ENCODE peak calls at places on chromosomes 5 and 9, in four cellular contexts. One of them, this sample, is unnamed.
A peak's percentile ranks its signal among the peaks of the same experiment; 100 is the strongest.

GRCh38 chr9:107147134-107147533 is 135.9 kb upstream of the RAD23B start:
- DNase-seq in K562: no peak
- DNase-seq in HepG2: no peak
- DNase-seq in GM12878: no peak
- DNase-seq in this sample: no peak

GRCh38 chr9:127904518-127904887 is 5.1 kb upstream of the ST6GALNAC6 start:
- DNase-seq in GM12878: no peak
- DNase-seq in K562: no peak
- DNase-seq in HepG2: peak; percentile 60
- DNase-seq in this sample: no peak

GRCh38 chr9:14349141-14349817 is 35.3 kb upstream of the NFIB start:
- DNase-seq in K562: no peak
- DNase-seq in GM12878: no peak
- DNase-seq in HepG2: no peak
- DNase-seq in this sample: no peak

GRCh38 chr5:142323480-142324376 is 1.1 kb downstream of the SPRY4 start:
- DNase-seq in GM12878: no peak
- DNase-seq in HepG2: no peak
- DNase-seq in K562: peak; percentile 46
- DNase-seq in this sample: peak; percentile 15

GRCh38 chr5:120539471-120539870 is 75.4 kb downstream of the PRR16 start:
- DNase-seq in HepG2: no peak
- DNase-seq in K562: no peak
- DNase-seq in GM12878: no peak
- DNase-seq in this sample: no peak

GRCh38 chr5:139120521-139120920 is 77.6 kb downstream of the SIL1 start:
- DNase-seq in K562: no peak
- DNase-seq in HepG2: no peak
- DNase-seq in GM12878: no peak
- DNase-seq in this sample: no peak

GRCh38 chr9:23701291-23701690 is 124.7 kb downstream of the ELAVL2 start:
- DNase-seq in GM12878: no peak
- DNase-seq in K562: no peak
- DNase-seq in HepG2: no peak
- DNase-seq in this sample: no peak

GRCh38 chr5:96714450-96714849 is 52.3 kb downstream of the CAST start:
- DNase-seq in HepG2: no peak
- DNase-seq in GM12878: no peak
- DNase-seq in K562: no peak
- DNase-seq in this sample: no peak

GRCh38 chr5:160064441-160064840 is 54.8 kb downstream of the PWWP2A start:
- DNase-seq in K562: peak; percentile 32
- DNase-seq in GM12878: no peak
- DNase-seq in HepG2: no peak
- DNase-seq in this sample: no peak

GRCh38 chr5:157312492-157312891 is 46.6 kb downstream of the CYFIP2 start:
- DNase-seq in HepG2: peak; percentile 62
- DNase-seq in K562: peak; percentile 60
- DNase-seq in GM12878: peak; percentile 59
- DNase-seq in this sample: peak; percentile 87

GRCh38 chr5:170235881-170236864 is 3.4 kb downstream of the C5orf58 start:
- DNase-seq in K562: no peak
- DNase-seq in HepG2: no peak
- DNase-seq in GM12878: no peak
- DNase-seq in this sample: no peak

GRCh38 chr5:124263172-124263571 is 483.3 kb downstream of the ZNF608 start:
- DNase-seq in K562: no peak
- DNase-seq in GM12878: no peak
- DNase-seq in HepG2: no peak
- DNase-seq in this sample: no peak

GRCh38 chr5:158676642-158677489 is 422.9 kb downstream of the EBF1 start:
- DNase-seq in GM12878: no peak
- DNase-seq in HepG2: no peak
- DNase-seq in K562: peak; percentile 7
- DNase-seq in this sample: no peak

GRCh38 chr5:140108093-140109049 is 5.5 kb upstream of the PURA start:
- DNase-seq in K562: peak; percentile 54
- DNase-seq in HepG2: no peak
- DNase-seq in GM12878: no peak
- DNase-seq in this sample: no peak

GRCh38 chr5:2750026-2750757 is 1.3 kb downstream of the IRX2 start:
- DNase-seq in GM12878: no peak
- DNase-seq in K562: no peak
- DNase-seq in HepG2: no peak
- DNase-seq in this sample: no peak

GRCh38 chr9:21684831-21685362 is 117.5 kb upstream of the MTAP start:
- DNase-seq in GM12878: no peak
- DNase-seq in HepG2: peak; percentile 57
- DNase-seq in K562: no peak
- DNase-seq in this sample: peak; percentile 90
- TF ChIP-seq CHD4 in GM12878: no peak
- TF ChIP-seq CHD4 in HepG2: no peak
- TF ChIP-seq CHD4 in K562: no peak
- TF ChIP-seq CHD4 in this sample: no peak

GRCh38 chr5:56253924-56254323 is 20.8 kb upstream of the ANKRD55 start:
- DNase-seq in K562: peak; percentile 42
- DNase-seq in GM12878: no peak
- DNase-seq in HepG2: no peak
- DNase-seq in this sample: no peak

GRCh38 chr5:56255521-56255920 is 22.4 kb upstream of the ANKRD55 start:
- DNase-seq in HepG2: no peak
- DNase-seq in K562: no peak
- DNase-seq in GM12878: no peak
- DNase-seq in this sample: no peak

GRCh38 chr5:56262269-56262668 is 29.1 kb upstream of the ANKRD55 start:
- DNase-seq in HepG2: no peak
- DNase-seq in K562: no peak
- DNase-seq in GM12878: no peak
- DNase-seq in this sample: no peak

GRCh38 chr5:56257010-56257409 is 23.9 kb upstream of the ANKRD55 start:
- DNase-seq in K562: no peak
- DNase-seq in HepG2: no peak
- DNase-seq in GM12878: no peak
- DNase-seq in this sample: no peak

DNA sequence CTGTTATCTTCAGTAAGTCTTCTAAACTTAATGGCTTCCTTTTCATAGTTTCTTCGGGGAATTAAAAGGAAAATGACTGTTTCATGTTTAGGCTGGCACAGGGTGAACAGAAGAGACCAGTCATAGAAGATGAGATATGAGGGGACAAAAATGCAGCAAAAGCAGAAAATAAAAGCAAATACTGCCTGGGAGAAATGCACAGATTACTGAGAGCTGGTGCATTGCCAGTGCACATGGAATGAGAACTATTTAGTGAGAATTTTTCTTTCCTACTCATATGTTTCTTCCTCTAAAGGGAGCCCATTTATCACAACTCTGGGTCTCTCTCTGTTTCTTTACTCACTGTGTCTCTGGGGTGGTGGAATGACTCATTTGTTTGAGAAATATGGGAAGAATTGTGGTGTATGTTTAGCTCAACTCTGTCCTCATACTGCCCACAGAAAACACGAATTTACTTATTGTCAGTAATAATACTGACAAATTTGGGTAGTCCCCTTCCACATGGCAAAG is 25.9 kb upstream of the ANKRD55 start:
- DNase-seq in HepG2: peak; percentile 63
- DNase-seq in K562: no peak
- DNase-seq in GM12878: peak; percentile 55
- DNase-seq in this sample: no peak
- TF ChIP-seq MYC in HepG2: no peak
- TF ChIP-seq MYC in K562: no peak
- TF ChIP-seq MYC in GM12878: no peak
- TF ChIP-seq MYC in this sample: no peak

GRCh38 chr9:135067091-135067710 is 20.3 kb upstream of the OLFM1 start:
- DNase-seq in GM12878: no peak
- DNase-seq in HepG2: no peak
- DNase-seq in K562: no peak
- DNase-seq in this sample: no peak
- TF ChIP-seq CHD4 in GM12878: no peak
- TF ChIP-seq CHD4 in HepG2: no peak
- TF ChIP-seq CHD4 in K562: no peak
- TF ChIP-seq CHD4 in this sample: no peak

GRCh38 chr5:55320571-55320970 is 12.8 kb downstream of the MTREX start:
- DNase-seq in K562: no peak
- DNase-seq in GM12878: no peak
- DNase-seq in HepG2: no peak
- DNase-seq in this sample: no peak

GRCh38 chr5:55316842-55317241 is 9.1 kb downstream of the MTREX start:
- DNase-seq in K562: no peak
- DNase-seq in HepG2: no peak
- DNase-seq in GM12878: no peak
- DNase-seq in this sample: no peak

GRCh38 chr5:55316289-55316688 is 8.5 kb downstream of the MTREX start:
- DNase-seq in K562: no peak
- DNase-seq in GM12878: no peak
- DNase-seq in HepG2: no peak
- DNase-seq in this sample: no peak

GRCh38 chr5:55324006-55324405 is 16.2 kb downstream of the MTREX start:
- DNase-seq in GM12878: no peak
- DNase-seq in HepG2: peak; percentile 73
- DNase-seq in K562: no peak
- DNase-seq in this sample: no peak

GRCh38 chr5:55319481-55319880 is 11.7 kb downstream of the MTREX start:
- DNase-seq in GM12878: no peak
- DNase-seq in K562: no peak
- DNase-seq in HepG2: no peak
- DNase-seq in this sample: no peak
- TF ChIP-seq MYC in GM12878: no peak
- TF ChIP-seq MYC in K562: no peak
- TF ChIP-seq MYC in HepG2: no peak
- TF ChIP-seq MYC in this sample: no peak

GRCh38 chr9:1207681-1208080 is 157.5 kb downstream of the DMRT2 start:
- DNase-seq in GM12878: no peak
- DNase-seq in HepG2: no peak
- DNase-seq in K562: no peak
- DNase-seq in this sample: no peak
- TF ChIP-seq CHD4 in GM12878: no peak
- TF ChIP-seq CHD4 in HepG2: no peak
- TF ChIP-seq CHD4 in K562: no peak
- TF ChIP-seq CHD4 in this sample: no peak